ENCODE peak calls at places on chromosome 7, in four cellular contexts. N, M, C and U are unnamed samples.

GRCh38 chr7:1523838-1524237 is 6.7 kb upstream of the MAFK start:
- DNase-seq in M (no peak), N (no peak), C (no peak), U (no peak)

GRCh38 chr7:69963388-69963787 is 365.1 kb downstream of the AUTS2 start:
- DNase-seq in M (no peak), N (no peak), C (no peak), U (no peak)

GRCh38 chr7:108254259-108254658 is 124.1 kb upstream of the LAMB4 start:
- DNase-seq in N (no peak), C (no peak), M (no peak), U (no peak)

GRCh38 chr7:136023134-136023869 is 46.1 kb upstream of the MTPN start:
- DNase-seq in N (no peak), M (no peak), C (no peak), U (no peak)

GRCh38 chr7:159102681-159103381 is 41.8 kb downstream of the VIPR2 start:
- DNase-seq in M (peak; percentile 18), N (no peak), C (peak; percentile 12), U (no peak)

GRCh38 chr7:9822458-9823290 is 1151.0 kb upstream of the PHF14 start:
- DNase-seq in N (no peak), C (no peak), M (no peak), U (no peak)

GRCh38 chr7:11281953-11282352 is 308.3 kb downstream of the PHF14 start:
- DNase-seq in N (no peak), C (no peak), M (no peak), U (no peak)

GRCh38 chr7:151117565-151117964 is 31.3 kb downstream of the AGAP3 start:
- DNase-seq in N (no peak), C (no peak), M (no peak), U (no peak)

GRCh38 chr7:28984631-28985030 is 26.5 kb upstream of the TRIL start:
- DNase-seq in N (no peak), C (peak; percentile 66), M (peak; percentile 75), U (peak; percentile 24)

GRCh38 chr7:30468791-30469190 is 9.8 kb downstream of the NOD1 start:
- DNase-seq in C (no peak), N (no peak), M (no peak), U (no peak)

GRCh38 chr7:30471205-30471604 is 7.4 kb downstream of the NOD1 start:
- DNase-seq in N (no peak), C (no peak), M (no peak), U (no peak)

GRCh38 chr7:30470783-30471182 is 7.8 kb downstream of the NOD1 start:
- DNase-seq in C (peak; percentile 56), N (no peak), M (peak; percentile 66), U (peak; percentile 92)

GRCh38 chr7:30469303-30469702 is 9.3 kb downstream of the NOD1 start:
- DNase-seq in C (peak; percentile 76), N (no peak), M (peak; percentile 84), U (peak; percentile 99)

DNA sequence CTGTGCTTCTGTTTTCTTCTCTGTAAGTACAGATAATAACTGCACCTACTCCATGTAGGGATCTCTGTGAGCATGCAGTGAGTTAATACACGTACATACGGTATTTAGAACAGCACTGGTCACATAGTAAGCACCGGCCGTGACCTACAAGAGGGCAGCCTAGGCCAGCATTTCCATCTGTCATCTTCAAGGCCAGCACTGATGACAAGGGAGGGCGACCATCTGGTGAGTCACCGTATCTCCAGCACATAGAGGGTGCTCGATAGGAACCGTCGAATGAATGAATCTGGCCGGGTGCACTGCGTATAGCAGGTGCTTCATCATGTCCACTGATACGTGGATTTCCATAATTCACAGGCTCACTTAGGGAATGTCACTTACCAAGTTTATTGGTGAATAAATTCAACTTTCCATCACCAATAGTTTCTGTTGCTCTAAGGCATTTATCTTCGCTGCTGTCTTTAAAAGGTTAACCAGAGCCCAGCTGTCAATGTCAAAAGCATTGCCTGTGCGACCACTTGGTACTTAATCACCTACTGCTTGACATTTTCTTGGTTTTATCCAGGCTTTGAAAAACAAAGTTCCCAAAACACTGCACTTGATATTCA is 8.3 kb downstream of the NOD1 start:
- DNase-seq in C (peak; percentile 59), M (peak; percentile 61), N (no peak), U (peak; percentile 69)
- TF ChIP-seq CTCF in C (no peak), M (no peak), N (no peak), U (no peak)

GRCh38 chr7:113371376-113372043 is 253.2 kb upstream of the SMIM30 start:
- DNase-seq in M (no peak), N (no peak), C (no peak), U (no peak)

GRCh38 chr7:113367187-113367586 is 248.8 kb upstream of the SMIM30 start:
- DNase-seq in M (no peak), N (no peak), C (no peak), U (no peak)

GRCh38 chr7:113370910-113371309 is 252.6 kb upstream of the SMIM30 start:
- DNase-seq in M (no peak), C (no peak), N (no peak), U (no peak)

DNA sequence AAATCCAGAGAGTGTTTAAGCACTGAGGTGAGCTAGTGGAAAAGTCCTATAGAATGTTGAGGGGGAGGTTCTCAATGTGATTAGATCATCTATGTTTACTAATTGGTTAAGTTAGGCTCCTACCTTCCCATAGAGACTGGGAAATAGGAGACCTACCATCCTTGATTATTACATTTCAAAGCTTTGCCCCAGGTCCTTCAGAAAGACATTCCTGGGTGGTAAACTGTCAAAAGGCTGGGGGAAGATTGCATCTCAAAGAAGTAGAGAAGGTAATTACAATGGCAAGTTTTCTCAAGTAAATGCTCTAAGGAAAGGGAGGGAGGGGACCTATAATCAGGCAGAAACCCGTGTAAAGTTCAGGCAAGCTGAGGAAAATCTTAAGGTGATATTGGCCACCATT is 247.8 kb upstream of the SMIM30 start:
- DNase-seq in N (no peak), C (no peak), M (no peak), U (no peak)
- TF ChIP-seq CTCF in N (no peak), C (no peak), M (no peak), U (no peak)

DNA sequence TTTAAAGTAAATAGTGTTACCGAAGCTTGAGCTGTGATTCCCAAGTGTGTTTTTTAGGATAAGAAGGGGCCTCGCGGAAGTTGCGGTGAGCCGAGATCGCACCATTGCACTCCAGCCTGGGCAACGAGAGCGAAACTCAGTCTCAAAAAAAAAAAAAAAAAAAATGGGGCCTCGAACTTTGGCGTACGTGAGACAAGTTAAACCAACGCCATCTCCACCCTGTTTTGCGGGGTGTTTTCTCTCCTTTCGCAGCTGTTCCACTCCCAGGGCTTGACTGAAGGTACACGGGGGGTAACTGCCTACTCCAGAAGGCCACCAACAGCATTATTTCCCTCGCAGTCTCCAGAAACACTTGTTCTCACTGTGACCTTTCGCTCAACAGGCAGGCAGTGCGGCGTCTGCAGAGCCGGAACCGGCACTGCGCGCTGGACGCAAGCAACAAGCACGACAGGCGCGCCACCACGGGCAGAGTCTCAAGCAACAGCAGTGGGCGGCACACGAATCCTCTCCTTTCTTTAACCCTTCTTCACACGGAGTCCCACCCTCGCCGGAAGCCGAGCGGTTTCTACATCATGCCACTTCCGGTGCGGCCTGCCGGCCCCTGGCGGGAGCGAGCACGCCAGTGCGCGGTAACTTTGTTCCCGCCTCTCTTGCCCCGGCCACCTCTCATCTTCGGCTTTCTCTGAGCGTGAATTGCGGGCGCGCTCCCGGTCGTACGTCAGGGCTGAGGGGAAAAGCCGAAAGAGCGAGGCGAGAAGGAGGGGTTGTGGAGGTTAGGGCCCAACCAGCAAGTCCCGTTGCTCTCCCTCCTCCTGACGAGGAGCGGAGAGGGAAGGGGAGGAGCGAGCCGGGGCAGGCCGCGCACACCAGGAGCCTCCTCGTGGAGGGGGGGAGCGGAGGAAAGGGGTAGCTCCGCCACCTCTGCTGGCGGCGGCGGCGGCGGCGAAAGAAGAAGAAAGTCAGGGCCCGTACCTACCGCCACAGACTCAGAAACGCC is 826 bp upstream of the CDK13 start:
- DNase-seq in C (peak; percentile 98), N (peak; percentile 98), M (peak; percentile 99), U (peak; percentile 100)
- TF ChIP-seq CTCF in C (no peak), N (no peak), M (no peak), U (no peak)

DNA sequence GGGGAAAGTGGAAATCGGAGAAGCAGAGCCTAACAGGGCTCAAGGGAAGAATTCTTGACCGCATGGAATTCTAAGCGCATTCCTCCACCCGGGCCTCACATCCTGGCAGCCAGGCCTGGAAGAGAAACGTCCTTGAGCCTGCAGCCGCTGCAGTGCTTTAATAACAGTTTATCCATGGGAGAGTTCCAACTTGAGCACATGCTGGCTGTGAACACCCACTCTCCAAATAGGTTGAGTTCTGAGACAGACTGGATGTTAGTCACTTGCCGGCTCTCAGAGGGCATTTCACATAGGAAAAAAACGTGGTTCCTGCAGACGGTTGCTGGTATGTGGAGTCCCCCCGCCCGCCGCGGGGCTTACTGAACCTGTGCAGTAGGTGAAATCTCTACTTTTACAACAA is 61.4 kb upstream of the STEAP1B start:
- DNase-seq in M (peak; percentile 92), N (peak; percentile 66), C (peak; percentile 81), U (peak; percentile 96)
- TF ChIP-seq CTCF in M (no peak), N (no peak), C (no peak), U (no peak)

GRCh38 chr7:44131173-44132009 is 8.0 kb upstream of the POLD2 start:
- DNase-seq in N (no peak), M (peak; percentile 63), C (no peak), U (no peak)
- TF ChIP-seq CTCF in N (no peak), M (peak; percentile 39), C (no peak), U (no peak)

DNA sequence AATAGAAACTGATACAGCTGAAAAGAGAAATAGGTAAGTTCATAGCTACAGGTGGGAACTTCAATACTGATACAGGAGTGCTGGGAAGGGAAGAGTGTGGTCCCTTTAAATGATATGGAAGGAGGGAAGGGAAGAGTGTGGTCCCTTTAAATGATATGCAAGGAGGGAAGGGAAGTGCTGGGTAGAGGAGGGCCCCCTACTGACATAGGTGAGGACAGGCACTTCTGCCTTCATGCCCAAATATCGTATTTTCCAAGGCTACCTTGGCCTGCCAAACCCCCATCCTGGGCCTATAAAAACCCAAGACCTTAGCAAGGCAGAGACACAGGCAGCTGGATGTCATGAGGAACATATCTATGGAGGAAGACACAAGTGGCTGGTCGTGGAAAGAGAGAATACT is 92.3 kb downstream of the MAGI2 start:
- DNase-seq in N (no peak), M (no peak), C (no peak), U (no peak)
- TF ChIP-seq CTCF in N (no peak), M (no peak), C (no peak), U (no peak)

GRCh38 chr7:20343211-20343610 is 12.5 kb downstream of the ITGB8 start:
- DNase-seq in N (no peak), C (no peak), M (no peak), U (no peak)
- TF ChIP-seq CTCF in N (no peak), C (no peak), M (no peak), U (no peak)